ENCODE peak calls at places on chromosome 4, in nine cellular contexts. S is bronchial epithelial cell; D is choroid plexus epithelial cell; U is mucosa of gallbladder; P is nucleus accumbens; B is stimulated activated CD4-positive, alpha-beta T cell treated with anti-CD3 and anti-CD28 coated beads, Interleukin-4, amount 100 ng/mL, for 4 hours; F is GM03348; K is MM.1S; E is activated T-helper 2 cell treated with anti-CD3 and anti-CD28 coated beads, Interferon-gamma antibody, Interleukin-2, Interleukin-4, amounts not matched to agents 10 μg/mL and 5 μg/mL and 100 μg/mL, durations not matched to agents 14 hours and 24 hours and 36 hours. Y is an unnamed sample.

GRCh38 chr4:165343353-165344191 is 16.1 kb downstream of the MSMO1 start:
- DNase-seq in S (peak), D (no peak), U (no peak), P (no peak), B (no peak), F (no peak), K (peak), E (no peak), Y (no peak)

GRCh38 chr4:87423313-87424031 is 1.1 kb downstream of the NUDT9 start:
- DNase-seq in S (peak), D (no peak), U (no peak), P (no peak), B (no peak), F (peak), K (peak), E (no peak), Y (no peak)

GRCh38 chr4:7900351-7900750 is 39.3 kb downstream of the AFAP1 start:
- DNase-seq in S (no peak), D (no peak), U (no peak), P (no peak), B (no peak), F (no peak), K (no peak), E (no peak), Y (no peak)

GRCh38 chr4:51868449-51868847 is 25.5 kb downstream of the DCUN1D4 start:
- DNase-seq in S (no peak), D (no peak), U (no peak), P (no peak), B (no peak), F (no peak), K (no peak), E (no peak), Y (no peak)

GRCh38 chr4:139711461-139711860 is 45.8 kb downstream of the MGST2 start:
- DNase-seq in S (peak), D (no peak), U (no peak), P (no peak), B (no peak), F (no peak), K (no peak), E (no peak), Y (no peak)

GRCh38 chr4:39621582-39621981 is 17.1 kb downstream of the SMIM14 start:
- DNase-seq in S (peak), D (peak), U (peak), P (no peak), B (no peak), F (peak), K (no peak), E (no peak), Y (no peak)

GRCh38 chr4:145507636-145508035 is 26.0 kb downstream of the SMAD1 start:
- DNase-seq in S (peak), D (peak), U (no peak), P (no peak), B (no peak), F (no peak), K (peak), E (no peak), Y (no peak)

GRCh38 chr4:52555356-52555716 is 103.8 kb downstream of the USP46 start:
- DNase-seq in S (no peak), D (no peak), U (no peak), P (no peak), B (no peak), F (no peak), K (no peak), E (no peak), Y (no peak)

GRCh38 chr4:20180509-20180908 is 71.2 kb upstream of the SLIT2 start:
- DNase-seq in S (no peak), D (no peak), U (no peak), P (no peak), B (no peak), F (no peak), K (no peak), E (no peak), Y (no peak)

GRCh38 chr4:125434136-125434535 is 119.4 kb downstream of the FAT4 start:
- DNase-seq in S (no peak), D (peak), U (no peak), P (no peak), B (no peak), F (peak), K (no peak), E (no peak), Y (no peak)

GRCh38 chr4:53905935-53906377 is 158.4 kb downstream of the CHIC2 start:
- DNase-seq in S (peak), D (peak), U (peak), P (peak), B (no peak), F (peak), K (peak), E (no peak), Y (no peak)

GRCh38 chr4:56261027-56261426 is 126.3 kb downstream of the AASDH start:
- DNase-seq in S (no peak), D (no peak), U (no peak), P (peak), B (peak), F (no peak), K (no peak), E (peak), Y (no peak)

GRCh38 chr4:96102541-96103018 is 262.7 kb downstream of the PDHA2 start:
- DNase-seq in S (peak), D (peak), U (no peak), P (no peak), B (no peak), F (no peak), K (no peak), E (no peak), Y (no peak)

GRCh38 chr4:48262926-48263325 is 6.7 kb downstream of the TEC start:
- DNase-seq in S (no peak), D (no peak), U (no peak), P (no peak), B (no peak), F (no peak), K (no peak), E (no peak), Y (no peak)

GRCh38 chr4:86481429-86481828 is 112.7 kb upstream of the PTPN13 start:
- DNase-seq in S (peak), D (no peak), U (no peak), P (no peak), B (no peak), F (no peak), K (no peak), E (no peak), Y (no peak)

GRCh38 chr4:8871417-8872401 is at the start of gene HMX1:
- DNase-seq in S (no peak), D (no peak), U (no peak), P (peak), B (no peak), F (peak), K (no peak), E (no peak), Y (no peak)

GRCh38 chr4:8594097-8595038 is 1.8 kb downstream of the CPZ start:
- DNase-seq in S (peak), D (peak), U (peak), P (no peak), B (no peak), F (peak), K (peak), E (no peak), Y (no peak)

GRCh38 chr4:5238106-5238505 is 186.8 kb downstream of the STK32B start:
- DNase-seq in S (no peak), D (no peak), U (no peak), P (no peak), B (no peak), F (peak), K (no peak), E (no peak), Y (no peak)

GRCh38 chr4:95676190-95676589 is 127.4 kb upstream of the UNC5C start:
- DNase-seq in S (peak), D (no peak), U (no peak), P (no peak), B (no peak), F (no peak), K (no peak), E (no peak), Y (no peak)

GRCh38 chr4:185120631-185120946 is 22.5 kb upstream of the SLC25A4 start:
- DNase-seq in S (no peak), D (no peak), U (no peak), P (no peak), B (no peak), F (no peak), K (no peak), E (no peak), Y (no peak)

GRCh38 chr4:143616771-143617170 is 83.7 kb downstream of the FREM3 start:
- DNase-seq in S (peak), D (peak), U (no peak), P (no peak), B (no peak), F (peak), K (no peak), E (peak), Y (no peak)

GRCh38 chr4:8761824-8762205 is 109.8 kb downstream of the HMX1 start:
- DNase-seq in S (no peak), D (no peak), U (no peak), P (no peak), B (no peak), F (no peak), K (no peak), E (no peak), Y (no peak)

GRCh38 chr4:38101563-38101962 is 141.4 kb downstream of the PTTG2 start:
- DNase-seq in S (peak), D (peak), U (no peak), P (no peak), B (no peak), F (peak), K (no peak), E (no peak), Y (no peak)

GRCh38 chr4:150821641-150822040 is 193.4 kb downstream of the LRBA start:
- DNase-seq in S (no peak), D (no peak), U (no peak), P (no peak), B (no peak), F (no peak), K (no peak), E (no peak), Y (no peak)

Y was measured in NCI-H1436 treated with DMSO at 0.1 percent for 48 hours.